ENCODE peak calls at places on chromosomes 13 and 19, in seven cellular contexts. J, R, T, B, Z, A and F are unnamed samples.

GRCh38 chr19:28303502-28303901 is 909.4 kb downstream of the UQCRFS1 start:
- DNase-seq in J (no peak), R (no peak), T (no peak), B (no peak), Z (no peak), A (no peak), F (no peak)

GRCh38 chr13:60139272-60139671 is 24.5 kb downstream of the DIAPH3 start:
- DNase-seq in J (no peak), R (no peak), T (no peak), B (no peak), Z (no peak), A (no peak), F (no peak)

GRCh38 chr19:49506575-49507105 is 5.8 kb upstream of the FCGRT start:
- DNase-seq in J (peak; percentile 80), R (no peak), T (peak; percentile 80), B (no peak), Z (peak; percentile 4), A (peak; percentile 85), F (no peak)

GRCh38 chr13:106657104-106657503 is 89.2 kb upstream of the ARGLU1 start:
- DNase-seq in J (no peak), R (no peak), T (no peak), B (no peak), Z (no peak), A (no peak), F (no peak)

GRCh38 chr19:51407631-51408131 is 9.8 kb downstream of the SIGLEC10 start:
- DNase-seq in J (no peak), R (no peak), T (no peak), B (no peak), Z (no peak), A (peak; percentile 56), F (no peak)

GRCh38 chr19:47740866-47741519 is 4.4 kb upstream of the NOP53 start:
- DNase-seq in J (no peak), R (no peak), T (no peak), B (no peak), Z (no peak), A (no peak), F (no peak)

GRCh38 chr13:33542309-33543088 is 256.9 kb upstream of the STARD13 start:
- DNase-seq in J (peak; percentile 100), R (peak; percentile 98), T (peak; percentile 99), B (peak; percentile 80), Z (peak; percentile 97), A (peak; percentile 92), F (peak; percentile 95)

GRCh38 chr13:66984241-66984640 is 245.9 kb downstream of the PCDH9 start:
- DNase-seq in J (no peak), R (no peak), T (no peak), B (no peak), Z (no peak), A (no peak), F (no peak)

GRCh38 chr13:48562296-48563066 is 29.6 kb upstream of the RCBTB2 start:
- DNase-seq in J (no peak), R (no peak), T (peak; percentile 62), B (no peak), Z (no peak), A (peak; percentile 77), F (no peak)

GRCh38 chr13:34048652-34049051 is 230.7 kb downstream of the RFC3 start:
- DNase-seq in J (no peak), R (no peak), T (no peak), B (no peak), Z (no peak), A (no peak), F (no peak)

GRCh38 chr19:11257827-11258380 is 4.4 kb downstream of the DOCK6 start:
- DNase-seq in J (no peak), R (no peak), T (no peak), B (no peak), Z (no peak), A (no peak), F (no peak)